ENCODE peak calls at places on chromosomes 1 and 21, in six cellular contexts. One of them, this sample, is unnamed.

GRCh38 chr1:115073298-115074087 is 15.8 kb downstream of the TSPAN2 start:
- DNase-seq in nephron progenitor cell: no peak
- DNase-seq in GM12865: peak
- DNase-seq in activated CD4-positive, alpha-beta T cell treated with anti-CD3 and anti-CD28 coated beads, Interleukin-2, amount 50 U/mL, for 1 hour: no peak
- DNase-seq in dorsolateral prefrontal cortex: no peak
- DNase-seq in CD8-positive, alpha-beta T cell: no peak
- DNase-seq in this sample: no peak

GRCh38 chr1:204826970-204827369 is 43.7 kb upstream of the NFASC start:
- DNase-seq in nephron progenitor cell: peak
- DNase-seq in GM12865: peak
- DNase-seq in activated CD4-positive, alpha-beta T cell treated with anti-CD3 and anti-CD28 coated beads, Interleukin-2, amount 50 U/mL, for 1 hour: no peak
- DNase-seq in dorsolateral prefrontal cortex: peak
- DNase-seq in CD8-positive, alpha-beta T cell: no peak
- DNase-seq in this sample: no peak

GRCh38 chr1:58818075-58818474 is 34.2 kb upstream of the JUN start:
- DNase-seq in nephron progenitor cell: no peak
- DNase-seq in GM12865: no peak
- DNase-seq in activated CD4-positive, alpha-beta T cell treated with anti-CD3 and anti-CD28 coated beads, Interleukin-2, amount 50 U/mL, for 1 hour: no peak
- DNase-seq in dorsolateral prefrontal cortex: no peak
- DNase-seq in CD8-positive, alpha-beta T cell: no peak
- DNase-seq in this sample: no peak

GRCh38 chr1:1432951-1433803 is 2.3 kb upstream of the VWA1 start:
- DNase-seq in nephron progenitor cell: peak
- DNase-seq in GM12865: no peak
- DNase-seq in activated CD4-positive, alpha-beta T cell treated with anti-CD3 and anti-CD28 coated beads, Interleukin-2, amount 50 U/mL, for 1 hour: no peak
- DNase-seq in dorsolateral prefrontal cortex: peak
- DNase-seq in CD8-positive, alpha-beta T cell: no peak
- DNase-seq in this sample: no peak

GRCh38 chr21:42547001-42547905 is 33.6 kb downstream of the SLC37A1 start:
- DNase-seq in nephron progenitor cell: no peak
- DNase-seq in GM12865: no peak
- DNase-seq in activated CD4-positive, alpha-beta T cell treated with anti-CD3 and anti-CD28 coated beads, Interleukin-2, amount 50 U/mL, for 1 hour: no peak
- DNase-seq in dorsolateral prefrontal cortex: no peak
- DNase-seq in CD8-positive, alpha-beta T cell: no peak
- DNase-seq in this sample: no peak

GRCh38 chr1:13801711-13802486 is 101.9 kb downstream of the PRDM2 start:
- DNase-seq in nephron progenitor cell: no peak
- DNase-seq in GM12865: no peak
- DNase-seq in activated CD4-positive, alpha-beta T cell treated with anti-CD3 and anti-CD28 coated beads, Interleukin-2, amount 50 U/mL, for 1 hour: no peak
- DNase-seq in dorsolateral prefrontal cortex: no peak
- DNase-seq in CD8-positive, alpha-beta T cell: no peak
- DNase-seq in this sample: no peak

GRCh38 chr1:167635233-167635648 is 5.2 kb downstream of the RCSD1 start:
- DNase-seq in nephron progenitor cell: peak
- DNase-seq in GM12865: no peak
- DNase-seq in activated CD4-positive, alpha-beta T cell treated with anti-CD3 and anti-CD28 coated beads, Interleukin-2, amount 50 U/mL, for 1 hour: no peak
- DNase-seq in dorsolateral prefrontal cortex: no peak
- DNase-seq in CD8-positive, alpha-beta T cell: no peak
- DNase-seq in this sample: no peak

GRCh38 chr1:219825355-219825754 is 103.0 kb downstream of the SLC30A10 start:
- DNase-seq in nephron progenitor cell: no peak
- DNase-seq in GM12865: no peak
- DNase-seq in activated CD4-positive, alpha-beta T cell treated with anti-CD3 and anti-CD28 coated beads, Interleukin-2, amount 50 U/mL, for 1 hour: no peak
- DNase-seq in dorsolateral prefrontal cortex: no peak
- DNase-seq in CD8-positive, alpha-beta T cell: no peak
- DNase-seq in this sample: no peak

GRCh38 chr1:7348073-7348472 is 423.0 kb upstream of the VAMP3 start:
- DNase-seq in nephron progenitor cell: no peak
- DNase-seq in GM12865: no peak
- DNase-seq in activated CD4-positive, alpha-beta T cell treated with anti-CD3 and anti-CD28 coated beads, Interleukin-2, amount 50 U/mL, for 1 hour: no peak
- DNase-seq in dorsolateral prefrontal cortex: no peak
- DNase-seq in CD8-positive, alpha-beta T cell: no peak
- DNase-seq in this sample: no peak

GRCh38 chr1:110482662-110483307 is 31.8 kb downstream of the PROK1 start:
- DNase-seq in nephron progenitor cell: no peak
- DNase-seq in GM12865: no peak
- DNase-seq in activated CD4-positive, alpha-beta T cell treated with anti-CD3 and anti-CD28 coated beads, Interleukin-2, amount 50 U/mL, for 1 hour: no peak
- DNase-seq in dorsolateral prefrontal cortex: no peak
- DNase-seq in CD8-positive, alpha-beta T cell: no peak
- DNase-seq in this sample: no peak

GRCh38 chr21:31509108-31510017 is 150.1 kb upstream of the SOD1 start:
- DNase-seq in nephron progenitor cell: peak
- DNase-seq in GM12865: peak
- DNase-seq in activated CD4-positive, alpha-beta T cell treated with anti-CD3 and anti-CD28 coated beads, Interleukin-2, amount 50 U/mL, for 1 hour: peak
- DNase-seq in dorsolateral prefrontal cortex: peak
- DNase-seq in CD8-positive, alpha-beta T cell: peak
- DNase-seq in this sample: peak

GRCh38 chr1:62070384-62071011 is 124.2 kb upstream of the L1TD1 start:
- DNase-seq in nephron progenitor cell: peak
- DNase-seq in GM12865: no peak
- DNase-seq in activated CD4-positive, alpha-beta T cell treated with anti-CD3 and anti-CD28 coated beads, Interleukin-2, amount 50 U/mL, for 1 hour: no peak
- DNase-seq in dorsolateral prefrontal cortex: no peak
- DNase-seq in CD8-positive, alpha-beta T cell: no peak
- DNase-seq in this sample: no peak

GRCh38 chr1:230867119-230867902 is 1.0 kb downstream of the C1orf198 start:
- DNase-seq in nephron progenitor cell: no peak
- DNase-seq in GM12865: no peak
- DNase-seq in activated CD4-positive, alpha-beta T cell treated with anti-CD3 and anti-CD28 coated beads, Interleukin-2, amount 50 U/mL, for 1 hour: no peak
- DNase-seq in dorsolateral prefrontal cortex: no peak
- DNase-seq in CD8-positive, alpha-beta T cell: no peak
- DNase-seq in this sample: no peak

GRCh38 chr1:184296466-184297243 is 90.2 kb upstream of the C1orf21 start:
- DNase-seq in nephron progenitor cell: no peak
- DNase-seq in GM12865: peak
- DNase-seq in activated CD4-positive, alpha-beta T cell treated with anti-CD3 and anti-CD28 coated beads, Interleukin-2, amount 50 U/mL, for 1 hour: no peak
- DNase-seq in dorsolateral prefrontal cortex: peak
- DNase-seq in CD8-positive, alpha-beta T cell: no peak
- DNase-seq in this sample: peak

GRCh38 chr1:38527373-38527966 is 332.1 kb downstream of the RRAGC start:
- DNase-seq in nephron progenitor cell: no peak
- DNase-seq in GM12865: peak
- DNase-seq in activated CD4-positive, alpha-beta T cell treated with anti-CD3 and anti-CD28 coated beads, Interleukin-2, amount 50 U/mL, for 1 hour: peak
- DNase-seq in dorsolateral prefrontal cortex: no peak
- DNase-seq in CD8-positive, alpha-beta T cell: peak
- DNase-seq in this sample: no peak

GRCh38 chr1:40363721-40364120 is 9.8 kb upstream of the SMAP2 start:
- DNase-seq in nephron progenitor cell: no peak
- DNase-seq in GM12865: peak
- DNase-seq in activated CD4-positive, alpha-beta T cell treated with anti-CD3 and anti-CD28 coated beads, Interleukin-2, amount 50 U/mL, for 1 hour: no peak
- DNase-seq in dorsolateral prefrontal cortex: no peak
- DNase-seq in CD8-positive, alpha-beta T cell: no peak
- DNase-seq in this sample: no peak

GRCh38 chr21:36776981-36777617 is 78.2 kb downstream of the SIM2 start:
- DNase-seq in nephron progenitor cell: no peak
- DNase-seq in GM12865: no peak
- DNase-seq in activated CD4-positive, alpha-beta T cell treated with anti-CD3 and anti-CD28 coated beads, Interleukin-2, amount 50 U/mL, for 1 hour: no peak
- DNase-seq in dorsolateral prefrontal cortex: no peak
- DNase-seq in CD8-positive, alpha-beta T cell: no peak
- DNase-seq in this sample: no peak

GRCh38 chr1:201348211-201348566 is 29.3 kb downstream of the TNNT2 start:
- DNase-seq in nephron progenitor cell: peak
- DNase-seq in GM12865: peak
- DNase-seq in activated CD4-positive, alpha-beta T cell treated with anti-CD3 and anti-CD28 coated beads, Interleukin-2, amount 50 U/mL, for 1 hour: no peak
- DNase-seq in dorsolateral prefrontal cortex: peak
- DNase-seq in CD8-positive, alpha-beta T cell: no peak
- DNase-seq in this sample: peak

GRCh38 chr1:178124115-178124514 is 30.2 kb downstream of the RASAL2 start:
- DNase-seq in nephron progenitor cell: no peak
- DNase-seq in GM12865: no peak
- DNase-seq in activated CD4-positive, alpha-beta T cell treated with anti-CD3 and anti-CD28 coated beads, Interleukin-2, amount 50 U/mL, for 1 hour: no peak
- DNase-seq in dorsolateral prefrontal cortex: no peak
- DNase-seq in CD8-positive, alpha-beta T cell: no peak
- DNase-seq in this sample: no peak

GRCh38 chr1:233664254-233664653 is 50.3 kb downstream of the KCNK1 start:
- DNase-seq in nephron progenitor cell: no peak
- DNase-seq in GM12865: no peak
- DNase-seq in activated CD4-positive, alpha-beta T cell treated with anti-CD3 and anti-CD28 coated beads, Interleukin-2, amount 50 U/mL, for 1 hour: no peak
- DNase-seq in dorsolateral prefrontal cortex: no peak
- DNase-seq in CD8-positive, alpha-beta T cell: no peak
- DNase-seq in this sample: no peak